ENCODE peak calls at places on chromosomes 3 and 15, in seven cellular contexts. One of them, this sample, is unnamed.

GRCh38 chr3:100600181-100601042 is 9.0 kb upstream of the ADGRG7 start:
- DNase-seq in HCT116: no peak
- DNase-seq in SK-N-SH: no peak
- DNase-seq in HepG2: no peak
- DNase-seq in GM12878: peak
- DNase-seq in H1: no peak
- DNase-seq in K562: no peak
- DNase-seq in this sample: no peak

GRCh38 chr3:52028572-52028971 is 27.8 kb downstream of the DUSP7 start:
- DNase-seq in HCT116: no peak
- DNase-seq in SK-N-SH: peak
- DNase-seq in HepG2: no peak
- DNase-seq in GM12878: no peak
- DNase-seq in H1: no peak
- DNase-seq in K562: no peak
- DNase-seq in this sample: no peak

GRCh38 chr3:152322756-152323155 is 54.0 kb downstream of the MBNL1 start:
- DNase-seq in HCT116: no peak
- DNase-seq in SK-N-SH: no peak
- DNase-seq in HepG2: no peak
- DNase-seq in GM12878: peak
- DNase-seq in H1: no peak
- DNase-seq in K562: no peak
- DNase-seq in this sample: peak

GRCh38 chr3:194945508-194945907 is 259.8 kb downstream of the FAM43A start:
- DNase-seq in HCT116: no peak
- DNase-seq in SK-N-SH: no peak
- DNase-seq in HepG2: no peak
- DNase-seq in GM12878: no peak
- DNase-seq in H1: no peak
- DNase-seq in K562: no peak
- DNase-seq in this sample: no peak

GRCh38 chr3:42764115-42764514 is 8.9 kb downstream of the CCDC13 start:
- DNase-seq in HCT116: no peak
- DNase-seq in SK-N-SH: no peak
- DNase-seq in HepG2: no peak
- DNase-seq in GM12878: no peak
- DNase-seq in H1: no peak
- DNase-seq in K562: no peak
- DNase-seq in this sample: no peak

GRCh38 chr15:92845109-92845508 is 55.0 kb upstream of the CHD2 start:
- DNase-seq in HCT116: no peak
- DNase-seq in SK-N-SH: no peak
- DNase-seq in HepG2: peak
- DNase-seq in GM12878: peak
- DNase-seq in H1: no peak
- DNase-seq in K562: no peak
- DNase-seq in this sample: peak

GRCh38 chr3:145673790-145674189 is 487.2 kb downstream of the PLOD2 start:
- DNase-seq in HCT116: no peak
- DNase-seq in SK-N-SH: no peak
- DNase-seq in HepG2: no peak
- DNase-seq in GM12878: no peak
- DNase-seq in H1: no peak
- DNase-seq in K562: no peak
- DNase-seq in this sample: no peak

GRCh38 chr3:98070840-98071239 is 16.1 kb upstream of the OR5AC2 start:
- DNase-seq in HCT116: no peak
- DNase-seq in SK-N-SH: no peak
- DNase-seq in HepG2: no peak
- DNase-seq in GM12878: no peak
- DNase-seq in H1: no peak
- DNase-seq in K562: no peak
- DNase-seq in this sample: no peak

GRCh38 chr3:14780927-14781507 is 37.7 kb upstream of the FGD5 start:
- DNase-seq in HCT116: peak
- DNase-seq in SK-N-SH: no peak
- DNase-seq in HepG2: peak
- DNase-seq in GM12878: peak
- DNase-seq in H1: peak
- DNase-seq in K562: peak
- DNase-seq in this sample: peak

GRCh38 chr3:193821272-193821671 is 228.3 kb downstream of the OPA1 start:
- DNase-seq in HCT116: no peak
- DNase-seq in SK-N-SH: no peak
- DNase-seq in HepG2: no peak
- DNase-seq in GM12878: no peak
- DNase-seq in H1: no peak
- DNase-seq in K562: no peak
- DNase-seq in this sample: no peak

GRCh38 chr15:20356444-20357138 is 185.0 kb downstream of the GOLGA6L6 start:
- DNase-seq in HCT116: peak
- DNase-seq in SK-N-SH: peak
- DNase-seq in HepG2: peak
- DNase-seq in GM12878: no peak
- DNase-seq in H1: no peak
- DNase-seq in K562: peak
- DNase-seq in this sample: peak

GRCh38 chr15:60669351-60669750 is 190.4 kb upstream of the ICE2 start:
- DNase-seq in HCT116: no peak
- DNase-seq in SK-N-SH: no peak
- DNase-seq in HepG2: no peak
- DNase-seq in GM12878: no peak
- DNase-seq in H1: no peak
- DNase-seq in K562: no peak
- DNase-seq in this sample: no peak

GRCh38 chr3:141456328-141456689 is 30.5 kb upstream of the RASA2 start:
- DNase-seq in HCT116: no peak
- DNase-seq in SK-N-SH: no peak
- DNase-seq in HepG2: no peak
- DNase-seq in GM12878: no peak
- DNase-seq in H1: no peak
- DNase-seq in K562: no peak
- DNase-seq in this sample: no peak

GRCh38 chr15:72009207-72009606 is 108.7 kb downstream of the MYO9A start:
- DNase-seq in HCT116: no peak
- DNase-seq in SK-N-SH: no peak
- DNase-seq in HepG2: peak
- DNase-seq in GM12878: peak
- DNase-seq in H1: no peak
- DNase-seq in K562: no peak
- DNase-seq in this sample: no peak

GRCh38 chr3:106423321-106424225 is 554.8 kb upstream of the CBLB start:
- DNase-seq in HCT116: no peak
- DNase-seq in SK-N-SH: no peak
- DNase-seq in HepG2: no peak
- DNase-seq in GM12878: no peak
- DNase-seq in H1: no peak
- DNase-seq in K562: no peak
- DNase-seq in this sample: no peak

GRCh38 chr3:21551019-21551418 is 200.0 kb downstream of the ZNF385D start:
- DNase-seq in HCT116: no peak
- DNase-seq in SK-N-SH: peak
- DNase-seq in HepG2: peak
- DNase-seq in GM12878: no peak
- DNase-seq in H1: no peak
- DNase-seq in K562: peak
- DNase-seq in this sample: peak

GRCh38 chr3:101423984-101424888 is 88.8 kb downstream of the SENP7 start:
- DNase-seq in HCT116: no peak
- DNase-seq in SK-N-SH: no peak
- DNase-seq in HepG2: no peak
- DNase-seq in GM12878: no peak
- DNase-seq in H1: no peak
- DNase-seq in K562: no peak
- DNase-seq in this sample: no peak

GRCh38 chr3:124565013-124565412 is 165.2 kb upstream of the UMPS start:
- DNase-seq in HCT116: peak
- DNase-seq in SK-N-SH: peak
- DNase-seq in HepG2: peak
- DNase-seq in GM12878: no peak
- DNase-seq in H1: no peak
- DNase-seq in K562: peak
- DNase-seq in this sample: peak

GRCh38 chr3:178048768-178049167 is 487.5 kb upstream of the KCNMB2 start:
- DNase-seq in HCT116: no peak
- DNase-seq in SK-N-SH: no peak
- DNase-seq in HepG2: no peak
- DNase-seq in GM12878: no peak
- DNase-seq in H1: no peak
- DNase-seq in K562: no peak
- DNase-seq in this sample: no peak

GRCh38 chr3:9934235-9934621 is 594 bp downstream of the CRELD1 start:
- DNase-seq in HCT116: no peak
- DNase-seq in SK-N-SH: peak
- DNase-seq in HepG2: no peak
- DNase-seq in GM12878: no peak
- DNase-seq in H1: no peak
- DNase-seq in K562: peak
- DNase-seq in this sample: no peak
- TF ChIP-seq JUND in HCT116: no peak
- TF ChIP-seq JUND in SK-N-SH: no peak
- TF ChIP-seq JUND in HepG2: no peak
- TF ChIP-seq JUND in GM12878: no peak
- TF ChIP-seq JUND in H1: no peak
- TF ChIP-seq JUND in K562: no peak
- TF ChIP-seq JUND in this sample: no peak

GRCh38 chr3:185250653-185251052 is 3.2 kb downstream of the EHHADH start:
- DNase-seq in HCT116: no peak
- DNase-seq in SK-N-SH: no peak
- DNase-seq in HepG2: peak
- DNase-seq in GM12878: no peak
- DNase-seq in H1: no peak
- DNase-seq in K562: no peak
- DNase-seq in this sample: no peak

GRCh38 chr3:185257334-185257733 is 3.5 kb upstream of the EHHADH start:
- DNase-seq in HCT116: no peak
- DNase-seq in SK-N-SH: no peak
- DNase-seq in HepG2: no peak
- DNase-seq in GM12878: no peak
- DNase-seq in H1: no peak
- DNase-seq in K562: no peak
- DNase-seq in this sample: no peak

GRCh38 chr3:185254799-185255198 is 950 bp upstream of the EHHADH start:
- DNase-seq in HCT116: no peak
- DNase-seq in SK-N-SH: no peak
- DNase-seq in HepG2: no peak
- DNase-seq in GM12878: no peak
- DNase-seq in H1: no peak
- DNase-seq in K562: no peak
- DNase-seq in this sample: no peak

GRCh38 chr3:185250247-185250646 is 3.6 kb downstream of the EHHADH start:
- DNase-seq in HCT116: no peak
- DNase-seq in SK-N-SH: no peak
- DNase-seq in HepG2: no peak
- DNase-seq in GM12878: no peak
- DNase-seq in H1: no peak
- DNase-seq in K562: no peak
- DNase-seq in this sample: no peak

GRCh38 chr3:185253645-185254410 is at the start of gene EHHADH:
- DNase-seq in HCT116: peak
- DNase-seq in SK-N-SH: peak
- DNase-seq in HepG2: peak
- DNase-seq in GM12878: no peak
- DNase-seq in H1: no peak
- DNase-seq in K562: peak
- DNase-seq in this sample: peak
- TF ChIP-seq JUND in HCT116: no peak
- TF ChIP-seq JUND in SK-N-SH: no peak
- TF ChIP-seq JUND in HepG2: no peak
- TF ChIP-seq JUND in GM12878: no peak
- TF ChIP-seq JUND in H1: no peak
- TF ChIP-seq JUND in K562: no peak
- TF ChIP-seq JUND in this sample: no peak

DNA sequence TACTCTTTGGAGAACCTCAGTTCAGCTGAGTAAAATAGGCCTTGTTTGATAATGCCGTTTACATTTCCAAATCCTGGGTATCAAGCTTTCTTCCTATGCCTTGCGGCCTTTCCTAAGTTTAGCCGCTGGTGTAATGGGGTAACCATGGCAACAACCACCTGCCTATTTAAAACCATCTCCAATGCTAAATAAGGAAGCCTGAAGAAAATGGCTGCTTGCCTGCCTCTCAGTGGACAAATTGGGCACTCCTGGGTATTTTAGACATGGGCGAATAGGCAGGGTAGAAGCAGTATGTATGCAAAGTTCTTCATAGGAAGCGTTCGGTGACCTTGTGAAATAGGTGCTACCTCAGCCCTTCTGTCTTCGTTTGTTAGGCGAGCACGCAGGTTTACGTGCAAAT is 122.7 kb downstream of the DGKG start:
- DNase-seq in HCT116: no peak
- DNase-seq in SK-N-SH: no peak
- DNase-seq in HepG2: no peak
- DNase-seq in GM12878: no peak
- DNase-seq in H1: no peak
- DNase-seq in K562: no peak
- DNase-seq in this sample: peak
- TF ChIP-seq JUND in HCT116: no peak
- TF ChIP-seq JUND in SK-N-SH: no peak
- TF ChIP-seq JUND in HepG2: no peak
- TF ChIP-seq JUND in GM12878: no peak
- TF ChIP-seq JUND in H1: no peak
- TF ChIP-seq JUND in K562: no peak
- TF ChIP-seq JUND in this sample: no peak

GRCh38 chr15:38476120-38476519 is 22.2 kb downstream of the FAM98B start:
- DNase-seq in HCT116: no peak
- DNase-seq in SK-N-SH: no peak
- DNase-seq in HepG2: no peak
- DNase-seq in GM12878: no peak
- DNase-seq in H1: no peak
- DNase-seq in K562: no peak
- DNase-seq in this sample: no peak

GRCh38 chr15:38477637-38478036 is 23.7 kb downstream of the FAM98B start:
- DNase-seq in HCT116: no peak
- DNase-seq in SK-N-SH: no peak
- DNase-seq in HepG2: no peak
- DNase-seq in GM12878: no peak
- DNase-seq in H1: no peak
- DNase-seq in K562: no peak
- DNase-seq in this sample: no peak

GRCh38 chr15:38475361-38475760 is 21.4 kb downstream of the FAM98B start:
- DNase-seq in HCT116: no peak
- DNase-seq in SK-N-SH: no peak
- DNase-seq in HepG2: no peak
- DNase-seq in GM12878: no peak
- DNase-seq in H1: no peak
- DNase-seq in K562: no peak
- DNase-seq in this sample: no peak

GRCh38 chr15:38471974-38472373 is 18.0 kb downstream of the FAM98B start:
- DNase-seq in HCT116: no peak
- DNase-seq in SK-N-SH: no peak
- DNase-seq in HepG2: no peak
- DNase-seq in GM12878: no peak
- DNase-seq in H1: no peak
- DNase-seq in K562: no peak
- DNase-seq in this sample: no peak

GRCh38 chr15:38474155-38474757 is 20.3 kb downstream of the FAM98B start:
- DNase-seq in HCT116: peak
- DNase-seq in SK-N-SH: peak
- DNase-seq in HepG2: peak
- DNase-seq in GM12878: peak
- DNase-seq in H1: no peak
- DNase-seq in K562: peak
- DNase-seq in this sample: peak
- TF ChIP-seq JUND in HCT116: no peak
- TF ChIP-seq JUND in SK-N-SH: no peak
- TF ChIP-seq JUND in HepG2: no peak
- TF ChIP-seq JUND in GM12878: no peak
- TF ChIP-seq JUND in H1: no peak
- TF ChIP-seq JUND in K562: no peak
- TF ChIP-seq JUND in this sample: no peak